ENCODE peak calls at places on chromosomes 5 and 9, in ten cellular contexts. P is sigmoid colon, B is cardiac muscle cell, A is left ventricle myocardium inferior, R is BE2C, W is A549, L is heart right ventricle, H is heart left ventricle, E is SJCRH30, M is spleen. G is an unnamed sample. For H3K4me1 and H3K9me3, the result is how much of the 10 kb centered on the place peaks cover.

GRCh38 chr9:121770415-121771273 is 119.2 kb downstream of the DAB2IP start:
- DNase-seq in P (peak), B (peak), A (no peak), R (no peak), W (no peak), L (no peak), H (peak), E (no peak), M (peak), G (no peak)

GRCh38 chr5:73482383-73483193 is 15.7 kb upstream of the BTF3 start:
- DNase-seq in P (no peak), B (peak), A (no peak), R (no peak), W (no peak), L (no peak), H (no peak), E (no peak), M (no peak), G (no peak)

GRCh38 chr9:133439337-133439736 is 17.2 kb downstream of the ADAMTS13 start:
- DNase-seq in P (no peak), B (no peak), A (no peak), R (no peak), W (no peak), L (no peak), H (no peak), E (no peak), M (no peak), G (no peak)

GRCh38 chr5:11520241-11520929 is 383.9 kb downstream of the CTNND2 start:
- DNase-seq in P (no peak), B (no peak), A (no peak), R (no peak), W (no peak), L (no peak), H (no peak), E (no peak), M (no peak), G (no peak)

GRCh38 chr9:134374301-134375010 is 48.2 kb downstream of the RXRA start:
- DNase-seq in P (peak), B (no peak), A (peak), R (no peak), W (no peak), L (no peak), H (peak), E (no peak), M (no peak), G (no peak)

GRCh38 chr5:153813871-153814270 is 224.8 kb downstream of the FAM114A2 start:
- DNase-seq in P (no peak), B (no peak), A (no peak), R (no peak), W (no peak), L (no peak), H (no peak), E (no peak), M (no peak), G (no peak)

GRCh38 chr9:115063058-115063850 is 54.7 kb downstream of the TNC start:
- DNase-seq in P (no peak), B (peak), A (no peak), R (no peak), W (no peak), L (no peak), H (no peak), E (no peak), M (no peak), G (peak)

GRCh38 chr5:123937230-123937629 is 425.3 kb downstream of the CSNK1G3 start:
- DNase-seq in P (peak), B (peak), A (no peak), R (peak), W (peak), L (peak), H (peak), E (peak), M (no peak), G (peak)

GRCh38 chr5:32249668-32250067 is 63.1 kb downstream of the MTMR12 start:
- DNase-seq in P (no peak), B (no peak), A (no peak), R (no peak), W (no peak), L (no peak), H (no peak), E (no peak), M (no peak), G (no peak)

GRCh38 chr5:113274836-113275414 is 159.9 kb downstream of the TSSK1B start:
- DNase-seq in P (no peak), B (no peak), A (no peak), R (no peak), W (no peak), L (peak), H (no peak), E (peak), M (no peak), G (no peak)

GRCh38 chr5:150763023-150763793 is 4.4 kb upstream of the DCTN4 start:
- DNase-seq in P (peak), B (peak), A (peak), R (peak), W (peak), L (no peak), H (peak), E (peak), M (no peak), G (no peak)
- H3K4me3 ChIP-seq in P (no peak), B (no peak), A (no peak), R (no peak), W (no peak), L (no peak), H (no peak), E (no peak), M (no peak), G (no peak)

DNA sequence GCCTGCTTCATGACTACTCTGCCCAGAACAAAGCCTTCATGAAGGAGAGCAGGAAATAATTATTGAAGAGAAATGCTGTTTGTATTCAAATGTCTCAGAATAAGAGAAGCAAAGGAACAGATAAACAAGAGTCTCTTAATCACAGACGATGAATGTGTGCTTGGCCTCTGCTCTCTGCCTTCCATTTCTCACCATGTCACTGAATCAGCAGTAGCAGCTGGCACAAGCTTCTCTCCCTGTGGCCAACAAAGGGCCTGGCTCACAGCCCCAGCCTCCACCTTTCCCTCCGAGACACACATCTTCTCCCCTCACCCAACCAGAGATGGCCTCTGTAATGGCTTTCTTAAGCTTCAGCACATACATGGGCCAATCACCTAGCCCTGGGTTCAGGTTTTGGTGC is 128.1 kb upstream of the SLIT3 start:
- DNase-seq in P (no peak), B (no peak), A (peak), R (no peak), W (no peak), L (no peak), H (peak), E (no peak), M (no peak), G (no peak)
- H3K4me1 ChIP-seq in P (under half), B (under half), A (under half), R (under half), W (under half), L (under half), H (under half), E (under half), M (under half), G (under half)

DNA sequence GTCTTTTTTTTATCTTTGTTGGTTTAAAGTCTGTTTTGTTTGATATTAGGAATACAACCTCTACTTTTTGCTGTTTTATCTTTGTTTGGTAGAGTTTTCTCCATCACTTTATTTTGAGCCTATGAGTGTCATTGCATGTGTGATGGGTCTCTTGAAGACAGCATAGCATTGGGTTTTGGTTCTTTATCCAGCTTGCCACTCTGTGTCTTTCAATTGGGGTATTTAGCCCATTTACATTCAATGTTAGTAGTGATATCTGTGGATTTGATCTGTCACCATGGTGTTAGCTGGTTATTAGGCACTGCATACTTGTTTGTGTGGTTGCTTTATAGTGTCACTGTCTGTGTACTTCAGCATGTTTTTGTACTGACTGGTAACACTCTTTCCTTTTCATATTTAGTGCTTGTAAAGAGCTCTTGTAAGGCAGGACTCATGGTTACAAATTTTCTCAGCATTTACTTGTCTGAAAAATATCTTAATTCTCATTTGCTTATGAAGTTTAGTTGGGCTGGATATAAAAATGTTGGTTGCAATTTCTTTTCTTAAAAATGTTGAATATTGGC is 845.5 kb downstream of the TLE4 start:
- DNase-seq in P (no peak), B (no peak), A (no peak), R (no peak), W (no peak), L (no peak), H (no peak), E (no peak), M (no peak), G (no peak)
- H3K9me3 ChIP-seq in P (under half), B (under half), A (half or more), R (under half), W (under half), L (under half), H (under half), E (under half), M (under half), G (under half)

GRCh38 chr5:6715271-6715670 is 2.0 kb downstream of the TENT4A start:
- DNase-seq in P (no peak), B (no peak), A (no peak), R (no peak), W (no peak), L (peak), H (no peak), E (no peak), M (no peak), G (no peak)
- H3K4me3 ChIP-seq in P (peak), B (peak), A (peak), R (peak), W (peak), L (peak), H (peak), E (peak), M (peak), G (no peak)

GRCh38 chr5:139676406-139676805 is 28.3 kb downstream of the CXXC5 start:
- DNase-seq in P (no peak), B (no peak), A (no peak), R (no peak), W (no peak), L (no peak), H (no peak), E (peak), M (no peak), G (no peak)
- H3K4me1 ChIP-seq in P (half or more), B (under half), A (half or more), R (under half), W (under half), L (half or more), H (half or more), E (half or more), M (half or more), G (under half)

DNA sequence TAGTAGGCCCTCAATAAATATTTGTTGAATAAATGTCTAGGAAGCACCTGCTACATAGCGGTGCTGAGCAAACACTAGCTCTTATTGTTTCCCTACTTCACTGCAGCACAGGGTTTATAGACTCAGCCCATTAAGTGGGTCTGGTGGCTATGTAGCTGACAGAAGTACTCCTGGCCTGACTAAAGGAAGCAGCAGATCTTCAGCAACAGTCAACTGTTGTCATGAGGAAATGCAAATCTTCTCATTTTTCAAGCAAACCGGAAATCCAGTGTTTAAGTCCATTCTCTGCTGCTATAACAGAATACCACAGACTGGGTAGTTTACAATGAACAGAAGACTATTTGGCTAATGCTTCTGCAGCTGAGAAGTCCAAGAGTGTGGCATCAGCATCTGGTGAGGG is 2.8 kb upstream of the TEX10 start:
- DNase-seq in P (no peak), B (no peak), A (no peak), R (no peak), W (no peak), L (no peak), H (no peak), E (no peak), M (no peak), G (no peak)
- H3K9me3 ChIP-seq in P (under half), B (under half), A (under half), R (under half), W (under half), L (under half), H (under half), E (under half), M (under half), G (under half)

GRCh38 chr5:5144441-5144840 is 4.3 kb downstream of the ADAMTS16 start:
- DNase-seq in P (no peak), B (no peak), A (no peak), R (no peak), W (no peak), L (no peak), H (no peak), E (no peak), M (no peak), G (no peak)

GRCh38 chr5:5146530-5147160 is 6.5 kb downstream of the ADAMTS16 start:
- DNase-seq in P (no peak), B (peak), A (no peak), R (no peak), W (no peak), L (no peak), H (no peak), E (no peak), M (no peak), G (no peak)

GRCh38 chr5:5149154-5149553 is 9.0 kb downstream of the ADAMTS16 start:
- DNase-seq in P (no peak), B (no peak), A (no peak), R (no peak), W (no peak), L (no peak), H (no peak), E (no peak), M (no peak), G (no peak)

GRCh38 chr5:5141625-5142527 is 1.7 kb downstream of the ADAMTS16 start:
- DNase-seq in P (peak), B (peak), A (no peak), R (peak), W (peak), L (peak), H (no peak), E (peak), M (no peak), G (no peak)

DNA sequence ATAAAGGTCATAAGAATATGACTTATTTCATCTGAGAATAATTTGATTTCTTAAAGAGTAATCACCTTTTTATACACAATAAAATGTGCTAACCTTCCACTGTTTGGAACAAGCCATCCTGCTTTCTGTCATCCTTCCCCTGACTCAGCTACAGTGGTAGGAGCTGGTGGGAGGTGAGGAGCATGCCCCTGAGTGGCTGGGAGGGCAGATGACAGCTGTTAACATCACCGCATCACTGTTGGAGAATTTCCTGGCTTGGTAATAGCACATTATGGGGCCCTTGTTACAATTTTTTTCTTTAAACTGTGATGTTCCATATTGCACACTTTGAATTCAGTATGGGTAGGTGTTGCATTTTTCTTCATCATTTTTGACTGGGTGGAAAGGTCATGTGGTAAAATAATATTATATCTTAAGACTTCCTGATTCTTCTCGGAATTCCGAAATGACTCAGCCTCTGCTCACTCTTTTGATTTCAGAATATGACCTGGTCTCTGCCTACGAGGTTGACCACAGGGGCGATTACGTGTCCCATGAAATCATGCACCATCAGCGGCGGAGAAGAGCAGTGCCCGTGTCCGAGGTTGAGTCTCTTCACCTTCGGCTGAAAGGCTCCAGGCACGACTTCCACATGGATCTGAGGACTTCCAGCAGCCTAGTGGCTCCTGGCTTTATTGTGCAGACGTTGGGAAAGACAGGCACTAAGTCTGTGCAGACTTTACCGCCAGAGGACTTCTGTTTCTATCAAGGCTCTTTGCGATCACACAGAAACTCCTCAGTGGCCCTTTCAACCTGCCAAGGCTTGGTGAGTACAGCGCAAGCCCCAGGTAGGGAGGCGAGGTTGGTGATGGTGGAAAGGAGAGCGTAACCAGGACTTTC is 5.8 kb downstream of the ADAMTS16 start:
- DNase-seq in P (no peak), B (peak), A (no peak), R (no peak), W (peak), L (no peak), H (no peak), E (peak), M (no peak), G (no peak)
- H3K4me3 ChIP-seq in P (no peak), B (no peak), A (no peak), R (no peak), W (peak), L (no peak), H (no peak), E (peak), M (no peak), G (no peak)